ENCODE peak calls at places on chromosomes 7 and 10, in eight cellular contexts. Y, P, C, E, U, V, D and K are unnamed samples.
A peak's percentile ranks its signal among the peaks of the same experiment; 100 is the strongest.

GRCh38 chr7:71361633-71362032 is 229.7 kb downstream of the GALNT17 start:
- DNase-seq in C (no peak), V (no peak), U (no peak), Y (no peak), D (no peak), E (no peak), P (no peak), K (no peak)

GRCh38 chr7:131370523-131370968 is 42.9 kb downstream of the MKLN1 start:
- DNase-seq in E (peak; percentile 45), V (no peak), U (no peak), P (peak; percentile 74), C (peak; percentile 63), D (no peak), Y (peak; percentile 24), K (no peak)

GRCh38 chr7:17523813-17524741 is 225.6 kb downstream of the AHR start:
- DNase-seq in D (no peak), U (no peak), P (peak; percentile 78), V (no peak), Y (no peak), C (no peak), E (peak; percentile 82), K (no peak)

GRCh38 chr7:156640949-156641485 is 443 bp downstream of the RNF32 start:
- DNase-seq in P (peak; percentile 29), D (peak; percentile 9), C (peak; percentile 78), Y (no peak), V (no peak), E (peak; percentile 38), U (no peak), K (no peak)

GRCh38 chr7:101402835-101403234 is 40.2 kb downstream of the COL26A1 start:
- DNase-seq in P (no peak), Y (no peak), E (no peak), V (no peak), U (no peak), D (no peak), C (no peak), K (no peak)

GRCh38 chr10:121942749-121943148 is 14.9 kb upstream of the ATE1 start:
- DNase-seq in U (no peak), E (peak; percentile 78), V (no peak), Y (no peak), P (peak; percentile 90), D (no peak), C (no peak), K (no peak)

GRCh38 chr10:5159126-5159525 is 25.8 kb downstream of the AKR1C8 start:
- DNase-seq in V (no peak), Y (no peak), P (no peak), U (no peak), E (no peak), C (no peak), D (no peak), K (no peak)

GRCh38 chr10:91350651-91351081 is 59.5 kb upstream of the HECTD2 start:
- DNase-seq in E (no peak), C (no peak), U (no peak), V (no peak), Y (no peak), D (no peak), P (peak; percentile 15), K (no peak)

GRCh38 chr7:82335927-82336326 is 107.7 kb downstream of the CACNA2D1 start:
- DNase-seq in V (no peak), P (peak; percentile 47), C (no peak), E (peak; percentile 70), D (no peak), Y (no peak), U (no peak), K (no peak)

GRCh38 chr7:3028071-3028766 is 15.4 kb downstream of the CARD11 start:
- DNase-seq in E (peak; percentile 30), D (no peak), Y (no peak), P (no peak), U (no peak), V (peak; percentile 75), C (peak; percentile 48), K (no peak)

GRCh38 chr7:101222275-101222830 is 4.4 kb downstream of the ZNHIT1 start:
- DNase-seq in D (no peak), C (no peak), E (no peak), V (no peak), P (no peak), Y (no peak), U (no peak), K (no peak)

GRCh38 chr10:69731184-69731583 is 70.5 kb upstream of the COL13A1 start:
- DNase-seq in D (no peak), C (no peak), Y (no peak), V (no peak), E (peak; percentile 93), P (peak; percentile 24), U (no peak), K (no peak)

GRCh38 chr7:954330-955238 is at the start of gene ADAP1:
- DNase-seq in C (no peak), D (peak; percentile 12), U (no peak), E (peak; percentile 48), P (peak; percentile 43), Y (peak; percentile 77), V (peak; percentile 81), K (no peak)

GRCh38 chr10:23886355-23886754 is 322.6 kb upstream of the KIAA1217 start:
- DNase-seq in V (no peak), C (no peak), Y (no peak), E (no peak), D (no peak), U (no peak), P (no peak), K (no peak)

GRCh38 chr7:84589012-84589411 is 394.4 kb upstream of the SEMA3A start:
- DNase-seq in C (no peak), V (no peak), U (no peak), E (no peak), Y (no peak), D (no peak), P (no peak), K (no peak)

GRCh38 chr10:122507661-122508060 is 46.3 kb downstream of the HTRA1 start:
- DNase-seq in V (no peak), Y (no peak), D (no peak), P (no peak), U (no peak), E (no peak), C (no peak), K (no peak)

GRCh38 chr10:24196426-24197039 is 12.4 kb upstream of the KIAA1217 start:
- DNase-seq in E (peak; percentile 61), C (no peak), D (peak; percentile 40), Y (peak; percentile 7), P (peak; percentile 58), U (peak; percentile 65), V (peak; percentile 68), K (peak; percentile 23)

GRCh38 chr7:35286422-35286821 is 32.5 kb upstream of the TBX20 start:
- DNase-seq in Y (no peak), C (no peak), P (no peak), E (peak; percentile 3), D (no peak), V (no peak), U (no peak), K (no peak)

GRCh38 chr10:58319599-58319998 is 15.2 kb upstream of the UBE2D1 start:
- DNase-seq in U (no peak), D (no peak), E (peak; percentile 16), P (no peak), C (no peak), V (no peak), Y (no peak), K (no peak)

GRCh38 chr7:46682841-46683624 is 762.0 kb upstream of the IGFBP3 start:
- DNase-seq in P (peak; percentile 72), C (no peak), V (no peak), Y (no peak), U (no peak), D (no peak), E (peak; percentile 11), K (no peak)

GRCh38 chr10:71486465-71487114 is 89.9 kb downstream of the CDH23 start:
- DNase-seq in U (no peak), Y (no peak), P (peak; percentile 27), V (peak; percentile 58), D (no peak), E (peak; percentile 18), C (peak; percentile 44), K (no peak)

GRCh38 chr7:47292832-47293309 is 289.0 kb downstream of the TNS3 start:
- DNase-seq in E (peak; percentile 40), Y (no peak), D (no peak), P (no peak), V (no peak), U (no peak), C (no peak), K (no peak)

GRCh38 chr10:8424555-8425201 is 370.2 kb downstream of the GATA3 start:
- DNase-seq in D (no peak), C (peak; percentile 51), U (no peak), P (no peak), E (no peak), Y (no peak), V (no peak), K (no peak)

GRCh38 chr10:17729630-17730029 is 22.4 kb upstream of the TMEM236 start:
- DNase-seq in P (no peak), V (no peak), D (no peak), C (no peak), E (no peak), Y (no peak), U (no peak), K (no peak)

GRCh38 chr7:144747961-144748360 is 87.9 kb downstream of the TPK1 start:
- DNase-seq in C (no peak), D (no peak), P (no peak), Y (no peak), V (no peak), E (no peak), U (no peak), K (no peak)

GRCh38 chr7:45573636-45574470 is at the start of gene ADCY1:
- DNase-seq in E (no peak), V (no peak), D (no peak), C (no peak), P (no peak), U (peak; percentile 51), Y (peak; percentile 28), K (no peak)

GRCh38 chr7:78047800-78048199 is 249.2 kb downstream of the PHTF2 start:
- DNase-seq in Y (no peak), U (no peak), D (no peak), E (no peak), C (no peak), V (no peak), P (no peak), K (no peak)

GRCh38 chr10:77274046-77274795 is 363.4 kb downstream of the KCNMA1 start:
- DNase-seq in D (no peak), Y (no peak), V (no peak), C (no peak), E (peak; percentile 89), U (no peak), P (peak; percentile 84), K (no peak)

GRCh38 chr10:3933733-3934132 is 148.7 kb upstream of the KLF6 start:
- DNase-seq in Y (no peak), U (no peak), C (no peak), E (no peak), V (no peak), D (no peak), P (no peak), K (no peak)

GRCh38 chr10:130782467-130782866 is 529.1 kb downstream of the TCERG1L start:
- DNase-seq in U (no peak), Y (no peak), P (no peak), E (no peak), V (no peak), D (no peak), C (no peak), K (no peak)

GRCh38 chr7:150402671-150403321 is 23.7 kb downstream of the ZNF775 start:
- DNase-seq in U (no peak), E (no peak), C (no peak), D (no peak), P (no peak), Y (no peak), V (no peak), K (no peak)

GRCh38 chr7:79452495-79453265 is 787 bp downstream of the MAGI2 start:
- DNase-seq in D (no peak), V (no peak), Y (no peak), P (peak; percentile 32), U (peak; percentile 20), C (peak; percentile 16), E (peak; percentile 47), K (no peak)

GRCh38 chr10:122475130-122475529 is 13.8 kb downstream of the HTRA1 start:
- DNase-seq in Y (no peak), U (no peak), E (no peak), C (no peak), P (peak; percentile 52), D (no peak), V (no peak), K (no peak)

GRCh38 chr7:112133328-112133727 is 72.9 kb downstream of the DOCK4 start:
- DNase-seq in D (no peak), P (no peak), U (no peak), C (no peak), E (no peak), Y (no peak), V (no peak), K (no peak)